ENCODE peak calls at places on chromosomes 12 and 14, in eight cellular contexts. L is stimulated activated CD4-positive, alpha-beta T cell treated with anti-CD3 and anti-CD28 coated beads, Interleukin-12 subunit alpha, Interleukin-12 subunit beta, amount 100 ng/mL, for 4 hours; F is NCI-H510A; J is amniotic stem cell; B is stimulated activated CD8-positive, alpha-beta memory T cell treated with anti-CD3 and anti-CD28 coated beads, Interleukin-12 subunit alpha, Interleukin-12 subunit beta, amount 100 ng/mL, for 4 hours; Z is transverse colon; I is bronchial epithelial cell; D is hippocampal formation. S is an unnamed sample.

GRCh38 chr12:39227218-39227617 is 215.7 kb downstream of the KIF21A start:
- DNase-seq in L (no peak), F (no peak), J (no peak), B (no peak), Z (no peak), I (no peak), D (no peak), S (no peak)

GRCh38 chr12:107454431-107454830 is 231.2 kb upstream of the PWP1 start:
- DNase-seq in L (no peak), F (no peak), J (no peak), B (no peak), Z (no peak), I (no peak), D (no peak), S (no peak)

GRCh38 chr12:124883263-124883876 is 19.7 kb upstream of the SCARB1 start:
- DNase-seq in L (no peak), F (no peak), J (no peak), B (no peak), Z (no peak), I (no peak), D (no peak), S (no peak)

GRCh38 chr12:103745962-103746361 is 95.1 kb downstream of the NT5DC3 start:
- DNase-seq in L (no peak), F (no peak), J (no peak), B (no peak), Z (no peak), I (no peak), D (no peak), S (no peak)

GRCh38 chr14:69713976-69714716 is 52.8 kb upstream of the SRSF5 start:
- DNase-seq in L (no peak), F (peak), J (no peak), B (no peak), Z (peak), I (no peak), D (no peak), S (no peak)

GRCh38 chr14:53147208-53147607 is 5.9 kb downstream of the DDHD1 start:
- DNase-seq in L (no peak), F (no peak), J (no peak), B (no peak), Z (no peak), I (no peak), D (no peak), S (no peak)

GRCh38 chr14:92686763-92687427 is 61.5 kb downstream of the LGMN start:
- DNase-seq in L (peak), F (peak), J (no peak), B (peak), Z (peak), I (peak), D (no peak), S (peak)

GRCh38 chr14:52279405-52279804 is 11.9 kb downstream of the PTGDR start:
- DNase-seq in L (no peak), F (no peak), J (no peak), B (no peak), Z (no peak), I (peak), D (no peak), S (no peak)

GRCh38 chr12:68786929-68787328 is 21.0 kb upstream of the MDM2 start:
- DNase-seq in L (no peak), F (no peak), J (no peak), B (no peak), Z (no peak), I (no peak), D (no peak), S (no peak)

GRCh38 chr12:54337854-54338650 is 13.1 kb downstream of the COPZ1 start:
- DNase-seq in L (no peak), F (no peak), J (no peak), B (no peak), Z (no peak), I (no peak), D (no peak), S (no peak)

GRCh38 chr14:43896044-43896443 is 611.0 kb downstream of the FSCB start:
- DNase-seq in L (no peak), F (no peak), J (no peak), B (no peak), Z (no peak), I (no peak), D (no peak), S (no peak)

GRCh38 chr14:53900499-53900898 is 56.1 kb downstream of the BMP4 start:
- DNase-seq in L (no peak), F (no peak), J (no peak), B (no peak), Z (peak), I (no peak), D (no peak), S (no peak)

GRCh38 chr12:45379261-45379660 is 163.4 kb downstream of the ANO6 start:
- DNase-seq in L (no peak), F (no peak), J (no peak), B (no peak), Z (no peak), I (peak), D (no peak), S (no peak)

GRCh38 chr14:68819260-68819691 is 26.4 kb upstream of the ZFP36L1 start:
- DNase-seq in L (no peak), F (no peak), J (no peak), B (no peak), Z (peak), I (peak), D (no peak), S (no peak)

GRCh38 chr12:92739099-92739498 is 36.3 kb downstream of the PLEKHG7 start:
- DNase-seq in L (no peak), F (no peak), J (no peak), B (no peak), Z (no peak), I (no peak), D (no peak), S (no peak)

GRCh38 chr14:71659165-71659564 is 273.1 kb upstream of the RGS6 start:
- DNase-seq in L (no peak), F (no peak), J (no peak), B (no peak), Z (no peak), I (peak), D (no peak), S (no peak)

GRCh38 chr12:57160021-57160420 is 12.6 kb upstream of the LRP1-AS start:
- DNase-seq in L (no peak), F (no peak), J (no peak), B (no peak), Z (no peak), I (no peak), D (no peak), S (no peak)

GRCh38 chr12:57899010-57899662 is 42.2 kb upstream of the ATP23 start:
- DNase-seq in L (peak), F (peak), J (peak), B (peak), Z (peak), I (peak), D (no peak), S (peak)

GRCh38 chr14:74302160-74302628 is 540 bp downstream of the ABCD4 start:
- DNase-seq in L (no peak), F (no peak), J (peak), B (no peak), Z (no peak), I (peak), D (peak), S (no peak)

GRCh38 chr12:31736472-31736871 is 7.7 kb upstream of the AMN1 start:
- DNase-seq in L (peak), F (no peak), J (peak), B (no peak), Z (no peak), I (peak), D (no peak), S (no peak)

GRCh38 chr12:100295764-100296555 is 29.0 kb downstream of the SCYL2 start:
- DNase-seq in L (no peak), F (no peak), J (peak), B (no peak), Z (no peak), I (peak), D (no peak), S (no peak)

GRCh38 chr14:34741840-34742239 is 27.4 kb upstream of the CFL2 start:
- DNase-seq in L (no peak), F (no peak), J (no peak), B (no peak), Z (no peak), I (no peak), D (no peak), S (no peak)

GRCh38 chr14:64266206-64266605 is 28.0 kb downstream of the ESR2 start:
- DNase-seq in L (no peak), F (no peak), J (no peak), B (no peak), Z (no peak), I (peak), D (no peak), S (no peak)

GRCh38 chr12:96198970-96199369 is 4.8 kb downstream of the ELK3 start:
- DNase-seq in L (no peak), F (no peak), J (peak), B (no peak), Z (no peak), I (peak), D (no peak), S (no peak)

GRCh38 chr12:118850244-118850825 is 131.0 kb upstream of the SRRM4 start:
- DNase-seq in L (no peak), F (no peak), J (no peak), B (no peak), Z (peak), I (peak), D (no peak), S (no peak)

GRCh38 chr12:4866288-4866687 is 43.4 kb upstream of the KCNA1 start:
- DNase-seq in L (no peak), F (no peak), J (no peak), B (no peak), Z (no peak), I (no peak), D (no peak), S (no peak)